ENCODE peak calls at places on chromosomes 1 and 21, in six cellular contexts. T, U, Z, I, W and Q are unnamed samples.
A peak's percentile ranks its signal among the peaks of the same experiment; 100 is the strongest.

GRCh38 chr1:6782151-6782550 is 3.1 kb upstream of the CAMTA1 start:
- DNase-seq in T (no peak), U (no peak), Z (no peak), I (no peak), W (no peak), Q (no peak)

GRCh38 chr21:45950740-45951515 is 30.6 kb upstream of the COL6A1 start:
- DNase-seq in T (no peak), U (peak; percentile 36), Z (no peak), I (no peak), W (no peak), Q (peak; percentile 65)

GRCh38 chr1:32367912-32368635 is 5.7 kb downstream of the TSSK3 start:
- DNase-seq in T (no peak), U (no peak), Z (no peak), I (no peak), W (no peak), Q (no peak)

GRCh38 chr1:95287078-95287477 is 53.1 kb downstream of the RWDD3 start:
- DNase-seq in T (no peak), U (no peak), Z (no peak), I (no peak), W (no peak), Q (no peak)

GRCh38 chr1:192133350-192133950 is 24.8 kb upstream of the RGS18 start:
- DNase-seq in T (no peak), U (no peak), Z (no peak), I (no peak), W (no peak), Q (peak; percentile 8)

GRCh38 chr1:23451452-23451851 is 26.9 kb upstream of the TCEA3 start:
- DNase-seq in T (no peak), U (no peak), Z (no peak), I (no peak), W (no peak), Q (no peak)

GRCh38 chr21:46459356-46460112 is 843 bp downstream of the DIP2A start:
- DNase-seq in T (no peak), U (peak; percentile 55), Z (peak; percentile 4), I (peak; percentile 36), W (no peak), Q (peak; percentile 44)

GRCh38 chr1:107009286-107009685 is 47.2 kb upstream of the PRMT6 start:
- DNase-seq in T (no peak), U (no peak), Z (no peak), I (peak; percentile 56), W (no peak), Q (no peak)

GRCh38 chr21:16775056-16775455 is 737.8 kb upstream of the CXADR start:
- DNase-seq in T (no peak), U (no peak), Z (no peak), I (no peak), W (no peak), Q (no peak)

GRCh38 chr1:978835-979743 is 2.8 kb downstream of the PERM1 start:
- DNase-seq in T (no peak), U (no peak), Z (no peak), I (no peak), W (no peak), Q (no peak)

GRCh38 chr1:3359346-3360157 is 94.9 kb upstream of the ARHGEF16 start:
- DNase-seq in T (no peak), U (peak; percentile 54), Z (no peak), I (no peak), W (no peak), Q (no peak)

GRCh38 chr1:70587803-70588465 is 176.9 kb downstream of the CTH start:
- DNase-seq in T (no peak), U (no peak), Z (no peak), I (no peak), W (no peak), Q (no peak)

GRCh38 chr1:93751391-93752250 is 70.0 kb upstream of the BCAR3 start:
- DNase-seq in T (no peak), U (no peak), Z (no peak), I (no peak), W (no peak), Q (no peak)

GRCh38 chr1:71828431-71829012 is 453.8 kb downstream of the NEGR1 start:
- DNase-seq in T (no peak), U (peak; percentile 8), Z (no peak), I (no peak), W (no peak), Q (no peak)

GRCh38 chr1:79497193-79497773 is 490.8 kb upstream of the ADGRL4 start:
- DNase-seq in T (no peak), U (no peak), Z (peak; percentile 48), I (no peak), W (peak; percentile 14), Q (peak; percentile 54)

GRCh38 chr1:118934706-118935105 is 53.4 kb downstream of the TBX15 start:
- DNase-seq in T (no peak), U (no peak), Z (no peak), I (no peak), W (no peak), Q (no peak)

GRCh38 chr1:8027748-8028631 is 1.9 kb upstream of the ERRFI1 start:
- DNase-seq in T (no peak), U (no peak), Z (peak; percentile 24), I (no peak), W (peak; percentile 33), Q (peak; percentile 94)

GRCh38 chr1:32341186-32341757 is 5.2 kb upstream of the MARCKSL1 start:
- DNase-seq in T (no peak), U (no peak), Z (no peak), I (no peak), W (no peak), Q (no peak)

GRCh38 chr1:53068314-53069084 is 6.5 kb downstream of the PODN start:
- DNase-seq in T (no peak), U (no peak), Z (no peak), I (no peak), W (no peak), Q (no peak)

GRCh38 chr1:226670062-226670461 is 69.0 kb downstream of the ITPKB start:
- DNase-seq in T (no peak), U (no peak), Z (no peak), I (no peak), W (no peak), Q (no peak)

GRCh38 chr1:209768354-209768774 is 12.5 kb downstream of the TRAF3IP3 start:
- DNase-seq in T (no peak), U (peak; percentile 77), Z (no peak), I (no peak), W (no peak), Q (no peak)

GRCh38 chr1:215637041-215637573 is 70.0 kb downstream of the KCTD3 start:
- DNase-seq in T (peak; percentile 14), U (peak; percentile 23), Z (no peak), I (peak; percentile 72), W (peak; percentile 5), Q (peak; percentile 85)

GRCh38 chr1:159652506-159652905 is 61.9 kb downstream of the CRP start:
- DNase-seq in T (no peak), U (no peak), Z (no peak), I (no peak), W (no peak), Q (peak; percentile 17)

GRCh38 chr1:236484310-236484971 is 39.3 kb upstream of the LGALS8 start:
- DNase-seq in T (no peak), U (no peak), Z (no peak), I (no peak), W (no peak), Q (no peak)

GRCh38 chr21:36976882-36977651 is 10.6 kb upstream of the HLCS start:
- DNase-seq in T (no peak), U (peak; percentile 17), Z (peak; percentile 72), I (peak; percentile 44), W (peak; percentile 73), Q (peak; percentile 82)

GRCh38 chr1:219757890-219758289 is 145.0 kb upstream of the ZC3H11B start:
- DNase-seq in T (no peak), U (no peak), Z (no peak), I (no peak), W (peak; percentile 27), Q (peak; percentile 28)

GRCh38 chr1:215793210-215793609 is 226.1 kb downstream of the KCTD3 start:
- DNase-seq in T (no peak), U (no peak), Z (no peak), I (no peak), W (peak; percentile 20), Q (peak; percentile 85)

GRCh38 chr1:159056069-159056698 is 20.4 kb downstream of the AIM2 start:
- DNase-seq in T (no peak), U (no peak), Z (no peak), I (no peak), W (no peak), Q (no peak)

GRCh38 chr1:107267489-107267888 is 126.7 kb downstream of the NTNG1 start:
- DNase-seq in T (no peak), U (no peak), Z (no peak), I (no peak), W (no peak), Q (no peak)

GRCh38 chr1:207579436-207579799 is 65.5 kb upstream of the CR1L start:
- DNase-seq in T (no peak), U (peak; percentile 29), Z (peak; percentile 71), I (peak; percentile 27), W (peak; percentile 61), Q (peak; percentile 72)
- TF ChIP-seq CTCF in T (no peak), U (peak; percentile 34), Z (peak; percentile 67), I (peak; percentile 27), W (peak; percentile 74), Q (peak; percentile 72)

GRCh38 chr1:9378801-9379200 is 86.1 kb downstream of the SPSB1 start:
- DNase-seq in T (no peak), U (no peak), Z (no peak), I (no peak), W (no peak), Q (no peak)

GRCh38 chr1:9375912-9376311 is 83.2 kb downstream of the SPSB1 start:
- DNase-seq in T (no peak), U (no peak), Z (no peak), I (peak; percentile 41), W (no peak), Q (no peak)

GRCh38 chr1:9374748-9375345 is 82.2 kb downstream of the SPSB1 start:
- DNase-seq in T (no peak), U (no peak), Z (no peak), I (no peak), W (no peak), Q (peak; percentile 20)

GRCh38 chr1:9376430-9376829 is 83.7 kb downstream of the SPSB1 start:
- DNase-seq in T (no peak), U (no peak), Z (no peak), I (no peak), W (no peak), Q (no peak)

DNA sequence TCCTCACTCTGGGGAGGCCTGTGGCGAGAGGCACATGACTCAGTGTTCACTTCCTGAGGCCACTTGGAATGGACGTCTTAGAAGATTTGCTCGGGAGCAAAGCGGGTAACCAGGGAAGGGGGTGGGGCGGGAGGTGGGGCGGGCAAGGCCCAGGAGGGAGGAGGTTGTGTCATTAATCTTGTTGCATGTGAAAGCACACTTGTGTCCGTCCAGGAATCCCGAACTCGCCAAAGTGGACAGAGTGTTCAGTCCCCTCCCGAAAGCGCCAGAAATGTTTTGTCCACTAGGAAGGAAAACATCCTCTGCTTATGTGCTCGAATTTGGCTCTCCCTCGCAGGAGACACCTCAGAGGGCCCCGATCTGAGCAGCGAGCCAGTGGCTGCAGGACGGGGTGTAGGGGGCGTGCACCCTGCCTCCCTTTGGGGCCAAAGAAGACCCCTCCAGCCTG is 84.2 kb downstream of the SPSB1 start:
- DNase-seq in T (peak; percentile 66), U (peak; percentile 58), Z (no peak), I (peak; percentile 83), W (no peak), Q (peak; percentile 80)
- H3K4me3 ChIP-seq in T (no peak overlapping the region), U (no peak overlapping the region), Z (no peak overlapping the region), I (no peak overlapping the region), W (no peak overlapping the region), Q (no peak overlapping the region)

GRCh38 chr1:163928649-163929048 is 606.9 kb downstream of the NUF2 start:
- DNase-seq in T (no peak), U (no peak), Z (no peak), I (no peak), W (no peak), Q (peak; percentile 3)
- TF ChIP-seq CTCF in T (no peak), U (no peak), Z (no peak), I (no peak), W (no peak), Q (no peak)

GRCh38 chr1:232744847-232745246 is 60.4 kb upstream of the MAP10 start:
- DNase-seq in T (no peak), U (no peak), Z (no peak), I (no peak), W (no peak), Q (no peak)
- H3K4me3 ChIP-seq in T (no peak overlapping the region), U (no peak overlapping the region), Z (no peak overlapping the region), I (no peak overlapping the region), W (no peak overlapping the region), Q (no peak overlapping the region)